ENCODE peak calls at places on chromosome 1, in five cellular contexts. T is PC-3, N is AG04449, A is stomach, J is pancreas. W is an unnamed sample.

GRCh38 chr1:28887835-28888682 is 26.3 kb upstream of the EPB41 start:
- DNase-seq in A (peak; percentile 44), T (no peak), N (no peak), J (peak; percentile 50), W (no peak)

GRCh38 chr1:211282023-211282373 is 22.8 kb downstream of the RCOR3 start:
- DNase-seq in T (peak; percentile 28), J (no peak), A (no peak), N (no peak), W (no peak)

GRCh38 chr1:246320286-246320685 is 186.8 kb downstream of the SMYD3 start:
- DNase-seq in A (no peak), J (no peak), T (no peak), N (no peak), W (no peak)

GRCh38 chr1:219039018-219039740 is 134.5 kb upstream of the LYPLAL1 start:
- DNase-seq in N (no peak), J (no peak), T (no peak), A (no peak), W (no peak)

GRCh38 chr1:172421974-172422604 is 1.6 kb downstream of the C1orf105 start:
- DNase-seq in J (no peak), A (no peak), T (no peak), N (no peak), W (no peak)

GRCh38 chr1:223720987-223721591 is 8.8 kb downstream of the CAPN2 start:
- DNase-seq in A (peak; percentile 59), T (peak; percentile 74), N (no peak), J (peak; percentile 42), W (no peak)

GRCh38 chr1:17135530-17135929 is 16.3 kb upstream of the PADI2 start:
- DNase-seq in T (no peak), N (no peak), J (no peak), A (no peak), W (no peak)

GRCh38 chr1:219659682-219660081 is 46.8 kb upstream of the ZC3H11B start:
- DNase-seq in N (peak; percentile 69), A (no peak), J (no peak), T (peak; percentile 48), W (peak; percentile 94)

GRCh38 chr1:56532359-56532696 is 47.0 kb downstream of the PLPP3 start:
- DNase-seq in N (peak; percentile 9), J (no peak), T (no peak), A (no peak), W (peak; percentile 23)

DNA sequence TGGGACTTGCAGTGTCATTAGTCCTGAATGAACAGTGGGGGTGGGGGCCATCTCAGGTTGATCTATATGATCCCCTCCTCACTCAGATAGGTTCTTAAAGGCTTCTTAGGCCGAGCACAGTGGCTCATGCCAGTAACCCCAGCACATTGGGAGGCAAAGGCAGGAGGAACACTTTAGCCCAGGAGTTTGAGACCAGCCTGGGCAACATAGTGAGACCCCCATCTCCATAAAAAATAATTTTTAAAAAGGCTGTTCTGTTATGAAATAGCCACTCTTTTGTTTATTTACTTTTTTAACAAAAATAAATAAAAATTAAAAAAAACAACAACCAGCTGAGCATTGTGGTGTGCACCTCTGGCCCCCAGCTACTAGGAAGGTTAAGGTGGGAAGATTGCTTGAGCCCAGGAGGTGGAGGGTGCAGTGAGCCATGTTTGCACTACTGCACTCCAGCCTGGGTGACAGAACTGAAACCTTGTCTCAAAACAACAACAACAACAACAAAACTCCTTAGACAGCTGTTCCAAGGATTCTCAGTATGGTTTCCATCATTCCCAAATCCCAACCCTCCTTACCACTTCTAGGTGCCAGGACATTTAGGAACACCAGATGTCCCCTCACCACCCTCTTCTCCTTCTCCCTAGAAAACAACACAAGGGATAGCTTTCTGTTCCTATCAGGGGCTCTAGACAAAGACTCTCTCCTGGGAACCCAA is 2.0 kb upstream of the TRAPPC3 start:
- DNase-seq in J (no peak), T (no peak), N (no peak), A (no peak), W (no peak)
- H3K4me3 ChIP-seq in J (no peak overlapping the region), T (no peak overlapping the region), N (no peak overlapping the region), A (peak overlapping the region; percentile 7), W (peak overlapping the region; percentile 4)

DNA sequence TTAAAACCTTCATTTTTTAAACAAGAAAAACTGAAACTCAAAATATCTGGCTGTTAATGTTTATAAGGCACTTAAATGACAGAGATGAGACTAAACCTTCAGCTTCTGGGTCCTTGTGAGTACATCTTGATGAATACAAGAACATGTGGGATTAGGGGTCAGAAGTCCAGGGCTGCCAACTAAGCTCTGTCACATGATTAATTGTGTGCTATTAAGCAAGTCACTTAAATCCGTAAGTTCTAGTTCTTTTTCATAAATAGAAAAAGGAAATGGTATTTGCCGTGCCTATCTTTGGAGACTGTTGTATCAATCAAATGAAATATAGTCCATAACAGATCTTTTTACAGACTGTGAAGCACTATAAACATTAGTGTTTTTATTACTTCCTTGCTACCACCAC is 43.2 kb upstream of the KCTD3 start:
- DNase-seq in T (no peak), A (no peak), N (no peak), J (no peak), W (no peak)
- TF ChIP-seq CTCF in T (no peak), A (no peak), N (no peak), J (no peak), W (no peak)

DNA sequence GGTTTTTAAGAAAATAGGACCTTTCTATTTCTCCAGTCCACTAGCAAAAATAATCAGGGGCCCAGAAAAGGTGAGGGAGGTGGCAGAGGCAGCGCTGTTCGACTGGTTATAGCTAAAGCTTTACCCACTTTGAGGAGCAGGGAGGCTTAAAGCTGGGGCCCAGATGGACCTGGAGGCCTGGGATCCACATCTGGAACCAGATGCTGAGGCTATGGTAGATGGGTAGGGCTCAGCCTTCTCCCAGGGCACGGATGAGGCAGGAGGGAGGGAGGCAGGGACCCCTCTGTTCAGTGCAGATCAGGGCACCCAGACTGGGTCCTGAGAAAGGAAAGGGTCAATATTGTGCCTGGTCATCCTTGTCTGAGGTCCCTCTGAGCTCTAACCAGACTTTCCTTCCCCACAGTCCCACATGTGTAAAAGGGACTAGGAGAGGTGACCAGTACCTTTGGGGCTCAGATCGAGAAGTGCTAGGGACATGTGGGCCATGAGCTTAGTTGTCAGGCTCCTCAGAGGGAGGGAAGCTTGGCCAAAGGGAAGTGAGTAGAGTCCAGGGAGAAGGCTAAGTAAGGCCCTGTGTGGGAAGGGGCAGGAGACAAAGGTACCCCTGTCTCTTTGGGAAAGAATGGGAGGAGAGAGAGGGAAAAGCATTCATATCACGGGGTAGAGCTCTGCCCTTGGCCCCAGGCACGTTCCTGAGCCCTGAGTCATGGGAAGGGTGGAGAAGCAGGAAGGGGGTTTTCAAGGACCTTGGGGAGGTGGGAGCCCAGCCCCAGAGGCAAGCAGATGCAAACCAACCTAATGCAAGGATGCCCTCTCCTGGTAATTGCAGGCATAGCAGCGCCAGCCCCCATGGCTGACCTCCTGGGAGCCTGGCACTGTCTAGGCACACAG is 15.4 kb downstream of the LMNA start:
- DNase-seq in A (peak; percentile 86), T (peak; percentile 100), N (peak; percentile 80), J (peak; percentile 90), W (peak; percentile 94)
- H3K4me3 ChIP-seq in A (peak overlapping the region; percentile 7), T (peak overlapping the region; percentile 58), N (peak overlapping the region; percentile 26), J (no peak overlapping the region), W (peak overlapping the region; percentile 5)

GRCh38 chr1:47188901-47189785 is 693 bp downstream of the PDZK1IP1 start:
- DNase-seq in A (peak; percentile 11), T (no peak), J (no peak), N (no peak), W (no peak)

GRCh38 chr1:47189844-47190562 is at the start of gene PDZK1IP1:
- DNase-seq in A (peak; percentile 96), T (no peak), J (peak; percentile 89), N (no peak), W (no peak)

GRCh38 chr1:47192458-47193384 is 2.9 kb upstream of the PDZK1IP1 start:
- DNase-seq in T (peak; percentile 81), J (peak; percentile 55), A (peak; percentile 83), N (no peak), W (peak; percentile 29)

GRCh38 chr1:47191940-47192457 is 2.2 kb upstream of the PDZK1IP1 start:
- DNase-seq in N (no peak), T (no peak), A (no peak), J (no peak), W (no peak)

DNA sequence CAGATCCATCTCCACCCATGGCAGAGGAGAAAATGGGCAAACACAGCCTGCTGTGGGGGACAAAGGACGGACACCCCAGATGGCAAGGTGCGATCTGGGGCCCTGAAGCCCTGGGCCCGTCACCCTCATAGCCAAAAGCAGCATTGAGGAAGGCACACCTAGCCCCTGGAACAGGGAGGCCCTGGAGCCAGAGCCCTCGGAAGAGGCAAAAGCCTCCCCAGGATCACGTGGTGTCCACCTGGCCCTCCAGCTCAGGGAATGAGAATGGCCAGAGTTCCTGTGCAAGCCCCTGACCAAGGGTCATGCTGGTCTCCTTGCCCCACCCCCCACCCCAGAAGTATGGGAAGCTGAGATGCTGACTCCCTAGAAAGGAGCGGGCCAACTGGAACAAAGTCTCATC is 971 bp upstream of the PDZK1IP1 start:
- DNase-seq in T (no peak), A (peak; percentile 5), N (no peak), J (no peak), W (no peak)
- TF ChIP-seq CTCF in T (no peak), A (no peak), N (no peak), J (no peak), W (no peak)

DNA sequence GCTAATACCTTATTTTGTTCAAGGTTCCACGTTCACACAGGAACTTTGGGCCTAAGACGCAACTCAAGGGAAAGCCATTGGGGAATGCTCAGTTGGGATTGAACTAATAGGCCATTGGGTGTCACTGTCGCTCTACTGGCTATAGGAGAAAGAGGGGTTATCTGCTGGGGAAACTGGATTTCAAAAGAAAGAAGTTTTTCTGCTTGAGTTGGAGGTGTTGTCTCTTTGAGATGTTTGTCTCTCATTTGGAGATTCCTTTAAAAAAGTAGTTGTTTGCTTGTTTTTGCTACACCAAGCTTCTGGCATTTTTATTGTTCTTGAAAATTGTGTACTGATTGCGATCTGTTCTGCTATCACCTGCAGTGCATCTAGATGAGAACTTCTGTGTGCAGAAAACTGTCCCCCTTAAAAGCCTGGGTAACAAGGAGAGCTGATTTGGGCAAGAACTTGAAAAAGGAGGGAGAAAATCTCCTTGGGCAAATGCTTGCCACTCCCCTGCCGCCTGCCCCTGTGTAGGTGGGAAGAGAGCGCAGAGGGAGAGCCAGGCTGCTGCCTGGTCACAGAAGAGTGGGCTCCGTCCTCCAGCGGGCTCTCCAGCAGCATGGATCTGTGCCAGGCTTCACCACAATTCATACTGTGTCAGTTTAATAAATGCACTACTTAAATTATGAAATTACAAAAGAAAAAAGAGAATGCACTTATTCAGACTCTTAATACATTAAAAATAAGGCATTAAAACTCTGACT is 39.9 kb downstream of the PEX14 start:
- DNase-seq in T (peak; percentile 64), N (no peak), J (no peak), A (no peak), W (no peak)
- H3K4me3 ChIP-seq in T (no peak overlapping the region), N (no peak overlapping the region), J (no peak overlapping the region), A (no peak overlapping the region), W (no peak overlapping the region)

DNA sequence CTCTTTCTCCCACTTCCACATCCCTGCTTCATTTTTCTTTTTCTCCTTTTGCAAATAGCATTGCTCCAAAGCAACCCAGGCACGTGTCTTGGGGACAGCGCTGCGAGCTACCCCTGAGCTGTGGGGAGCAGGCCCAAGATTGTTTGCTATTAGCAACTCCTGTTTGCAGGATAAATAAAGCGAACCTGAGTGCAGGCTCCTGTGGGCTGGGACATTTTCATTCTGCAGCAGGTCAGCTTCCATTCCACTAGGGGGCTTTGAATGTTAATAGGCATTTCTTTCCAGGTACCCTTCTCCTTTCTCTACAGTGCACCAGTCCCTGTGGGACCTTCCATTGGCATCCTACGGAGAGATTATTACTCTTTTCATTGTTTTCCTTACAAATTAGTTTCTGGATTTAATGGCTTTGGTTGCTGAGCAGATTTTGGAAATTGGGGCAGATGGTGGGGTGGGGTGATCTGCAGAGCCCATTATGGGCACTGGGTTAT is 54.0 kb downstream of the OLFML3 start:
- DNase-seq in A (no peak), N (no peak), T (peak; percentile 88), J (no peak), W (no peak)
- TF ChIP-seq CTCF in A (peak; percentile 41), N (peak; percentile 41), T (peak; percentile 86), J (peak; percentile 37), W (peak; percentile 68)